ENCODE peak calls at places on chromosome 6, in seven cellular contexts. One of them, this sample, is unnamed.

GRCh38 chr6:31161216-31162126 is 3.1 kb downstream of the TCF19 start:
- DNase-seq in sigmoid colon: no peak
- DNase-seq in H1: no peak
- DNase-seq in esophagus muscularis mucosa: no peak
- DNase-seq in K562: no peak
- DNase-seq in A549: no peak
- DNase-seq in tibial nerve: no peak
- DNase-seq in this sample: no peak

GRCh38 chr6:52877168-52877567 is 32.3 kb downstream of the GSTA3 start:
- DNase-seq in sigmoid colon: no peak
- DNase-seq in H1: no peak
- DNase-seq in esophagus muscularis mucosa: no peak
- DNase-seq in K562: no peak
- DNase-seq in A549: peak
- DNase-seq in tibial nerve: no peak
- DNase-seq in this sample: no peak

GRCh38 chr6:16705403-16705993 is 55.8 kb downstream of the ATXN1 start:
- DNase-seq in sigmoid colon: no peak
- DNase-seq in H1: no peak
- DNase-seq in esophagus muscularis mucosa: no peak
- DNase-seq in K562: no peak
- DNase-seq in A549: no peak
- DNase-seq in tibial nerve: no peak
- DNase-seq in this sample: no peak

GRCh38 chr6:54981276-54981609 is 134.7 kb downstream of the FAM83B start:
- DNase-seq in sigmoid colon: no peak
- DNase-seq in H1: no peak
- DNase-seq in esophagus muscularis mucosa: no peak
- DNase-seq in K562: no peak
- DNase-seq in A549: no peak
- DNase-seq in tibial nerve: no peak
- DNase-seq in this sample: no peak

GRCh38 chr6:84457276-84457675 is 229.8 kb upstream of the CEP162 start:
- DNase-seq in sigmoid colon: no peak
- DNase-seq in H1: no peak
- DNase-seq in esophagus muscularis mucosa: no peak
- DNase-seq in K562: no peak
- DNase-seq in A549: no peak
- DNase-seq in tibial nerve: no peak
- DNase-seq in this sample: no peak

GRCh38 chr6:136201735-136202134 is 48.4 kb downstream of the MTFR2 start:
- DNase-seq in sigmoid colon: no peak
- DNase-seq in H1: no peak
- DNase-seq in esophagus muscularis mucosa: no peak
- DNase-seq in K562: no peak
- DNase-seq in A549: peak
- DNase-seq in tibial nerve: no peak
- DNase-seq in this sample: no peak

GRCh38 chr6:156589281-156589680 is 187.9 kb upstream of the ARID1B start:
- DNase-seq in sigmoid colon: no peak
- DNase-seq in H1: no peak
- DNase-seq in esophagus muscularis mucosa: peak
- DNase-seq in K562: no peak
- DNase-seq in A549: no peak
- DNase-seq in tibial nerve: no peak
- DNase-seq in this sample: no peak

GRCh38 chr6:26097268-26097875 is 10.1 kb downstream of the HFE start:
- DNase-seq in sigmoid colon: no peak
- DNase-seq in H1: peak
- DNase-seq in esophagus muscularis mucosa: no peak
- DNase-seq in K562: peak
- DNase-seq in A549: peak
- DNase-seq in tibial nerve: peak
- DNase-seq in this sample: peak

GRCh38 chr6:155310596-155310995 is 3.7 kb downstream of the TFB1M start:
- DNase-seq in sigmoid colon: no peak
- DNase-seq in H1: no peak
- DNase-seq in esophagus muscularis mucosa: no peak
- DNase-seq in K562: no peak
- DNase-seq in A549: no peak
- DNase-seq in tibial nerve: no peak
- DNase-seq in this sample: no peak

GRCh38 chr6:53301801-53302537 is 46.8 kb downstream of the ELOVL5 start:
- DNase-seq in sigmoid colon: no peak
- DNase-seq in H1: no peak
- DNase-seq in esophagus muscularis mucosa: no peak
- DNase-seq in K562: no peak
- DNase-seq in A549: no peak
- DNase-seq in tibial nerve: no peak
- DNase-seq in this sample: no peak

GRCh38 chr6:163420315-163420667 is 5.8 kb downstream of the QKI start:
- DNase-seq in sigmoid colon: no peak
- DNase-seq in H1: no peak
- DNase-seq in esophagus muscularis mucosa: no peak
- DNase-seq in K562: no peak
- DNase-seq in A549: no peak
- DNase-seq in tibial nerve: no peak
- DNase-seq in this sample: no peak

GRCh38 chr6:149233056-149233715 is 84.3 kb upstream of the TAB2 start:
- DNase-seq in sigmoid colon: no peak
- DNase-seq in H1: no peak
- DNase-seq in esophagus muscularis mucosa: no peak
- DNase-seq in K562: peak
- DNase-seq in A549: peak
- DNase-seq in tibial nerve: no peak
- DNase-seq in this sample: no peak

GRCh38 chr6:15457903-15458530 is 204.8 kb downstream of the DTNBP1 start:
- DNase-seq in sigmoid colon: no peak
- DNase-seq in H1: no peak
- DNase-seq in esophagus muscularis mucosa: no peak
- DNase-seq in K562: no peak
- DNase-seq in A549: no peak
- DNase-seq in tibial nerve: no peak
- DNase-seq in this sample: no peak

GRCh38 chr6:42428326-42429041 is 23.2 kb downstream of the TRERF1 start:
- DNase-seq in sigmoid colon: no peak
- DNase-seq in H1: peak
- DNase-seq in esophagus muscularis mucosa: no peak
- DNase-seq in K562: no peak
- DNase-seq in A549: no peak
- DNase-seq in tibial nerve: no peak
- DNase-seq in this sample: no peak

GRCh38 chr6:67880939-67881705 is 754.0 kb upstream of the ADGRB3 start:
- DNase-seq in sigmoid colon: no peak
- DNase-seq in H1: no peak
- DNase-seq in esophagus muscularis mucosa: no peak
- DNase-seq in K562: no peak
- DNase-seq in A549: no peak
- DNase-seq in tibial nerve: no peak
- DNase-seq in this sample: no peak

GRCh38 chr6:20693466-20694063 is 159.3 kb downstream of the CDKAL1 start:
- DNase-seq in sigmoid colon: no peak
- DNase-seq in H1: no peak
- DNase-seq in esophagus muscularis mucosa: no peak
- DNase-seq in K562: no peak
- DNase-seq in A549: no peak
- DNase-seq in tibial nerve: no peak
- DNase-seq in this sample: no peak

GRCh38 chr6:152671146-152671545 is 26.6 kb upstream of the MYCT1 start:
- DNase-seq in sigmoid colon: no peak
- DNase-seq in H1: no peak
- DNase-seq in esophagus muscularis mucosa: no peak
- DNase-seq in K562: no peak
- DNase-seq in A549: no peak
- DNase-seq in tibial nerve: no peak
- DNase-seq in this sample: no peak

GRCh38 chr6:2790588-2790987 is 25.4 kb downstream of the WRNIP1 start:
- DNase-seq in sigmoid colon: no peak
- DNase-seq in H1: no peak
- DNase-seq in esophagus muscularis mucosa: no peak
- DNase-seq in K562: no peak
- DNase-seq in A549: peak
- DNase-seq in tibial nerve: no peak
- DNase-seq in this sample: no peak

GRCh38 chr6:125944896-125945295 is 11.7 kb upstream of the HINT3 start:
- DNase-seq in sigmoid colon: no peak
- DNase-seq in H1: no peak
- DNase-seq in esophagus muscularis mucosa: no peak
- DNase-seq in K562: no peak
- DNase-seq in A549: no peak
- DNase-seq in tibial nerve: no peak
- DNase-seq in this sample: no peak
- TF ChIP-seq POLR2A in sigmoid colon: no peak
- TF ChIP-seq POLR2A in H1: no peak
- TF ChIP-seq POLR2A in esophagus muscularis mucosa: no peak
- TF ChIP-seq POLR2A in K562: no peak
- TF ChIP-seq POLR2A in A549: no peak
- TF ChIP-seq POLR2A in tibial nerve: no peak
- TF ChIP-seq POLR2A in this sample: no peak

GRCh38 chr6:27720607-27721580 is 191.3 kb downstream of the OR2B2 start:
- DNase-seq in sigmoid colon: no peak
- DNase-seq in H1: peak
- DNase-seq in esophagus muscularis mucosa: no peak
- DNase-seq in K562: peak
- DNase-seq in A549: peak
- DNase-seq in tibial nerve: no peak
- DNase-seq in this sample: no peak
- TF ChIP-seq CTCF in sigmoid colon: no peak
- TF ChIP-seq CTCF in H1: no peak
- TF ChIP-seq CTCF in esophagus muscularis mucosa: no peak
- TF ChIP-seq CTCF in K562: no peak
- TF ChIP-seq CTCF in A549: peak
- TF ChIP-seq CTCF in tibial nerve: no peak
- TF ChIP-seq CTCF in this sample: no peak

DNA sequence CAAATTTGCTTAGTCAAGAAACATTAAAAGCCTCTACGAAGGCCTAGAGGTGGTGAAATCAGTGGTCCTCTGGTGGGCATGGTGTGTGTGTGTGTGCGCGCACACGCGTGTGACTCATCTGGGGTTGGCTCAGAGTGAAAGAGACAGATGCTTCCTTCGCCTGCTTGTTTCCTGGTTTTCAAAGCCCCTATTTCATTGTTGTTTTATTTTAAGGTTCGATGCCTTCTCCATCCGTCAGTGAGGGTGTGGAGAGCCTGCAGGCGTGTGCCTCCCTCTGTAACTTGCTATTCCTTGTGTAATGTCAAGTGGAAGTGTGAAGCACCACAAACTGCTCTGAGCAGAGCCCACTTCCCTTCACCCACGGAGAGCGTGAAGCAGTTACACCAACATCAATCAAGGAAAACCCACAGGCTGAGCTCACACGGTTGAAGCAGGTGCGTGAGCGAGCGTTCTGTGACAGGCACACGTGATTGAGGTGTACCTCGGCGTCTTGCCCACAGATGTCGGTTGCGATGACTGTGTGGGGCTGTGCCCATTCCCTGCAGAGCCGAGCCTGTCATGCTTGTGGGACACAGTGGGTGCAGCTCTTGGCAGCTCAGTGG is 233.9 kb downstream of the PRL start:
- DNase-seq in sigmoid colon: no peak
- DNase-seq in H1: no peak
- DNase-seq in esophagus muscularis mucosa: no peak
- DNase-seq in K562: no peak
- DNase-seq in A549: no peak
- DNase-seq in tibial nerve: no peak
- DNase-seq in this sample: no peak
- TF ChIP-seq EP300 in sigmoid colon: no peak
- TF ChIP-seq EP300 in H1: no peak
- TF ChIP-seq EP300 in esophagus muscularis mucosa: no peak
- TF ChIP-seq EP300 in K562: no peak
- TF ChIP-seq EP300 in A549: no peak
- TF ChIP-seq EP300 in tibial nerve: peak
- TF ChIP-seq EP300 in this sample: no peak

GRCh38 chr6:45567879-45568278 is 190.1 kb upstream of the SUPT3H start:
- DNase-seq in sigmoid colon: no peak
- DNase-seq in H1: no peak
- DNase-seq in esophagus muscularis mucosa: peak
- DNase-seq in K562: no peak
- DNase-seq in A549: no peak
- DNase-seq in tibial nerve: no peak
- DNase-seq in this sample: no peak
- TF ChIP-seq POLR2A in sigmoid colon: no peak
- TF ChIP-seq POLR2A in H1: no peak
- TF ChIP-seq POLR2A in esophagus muscularis mucosa: no peak
- TF ChIP-seq POLR2A in K562: no peak
- TF ChIP-seq POLR2A in A549: no peak
- TF ChIP-seq POLR2A in tibial nerve: no peak
- TF ChIP-seq POLR2A in this sample: no peak

DNA sequence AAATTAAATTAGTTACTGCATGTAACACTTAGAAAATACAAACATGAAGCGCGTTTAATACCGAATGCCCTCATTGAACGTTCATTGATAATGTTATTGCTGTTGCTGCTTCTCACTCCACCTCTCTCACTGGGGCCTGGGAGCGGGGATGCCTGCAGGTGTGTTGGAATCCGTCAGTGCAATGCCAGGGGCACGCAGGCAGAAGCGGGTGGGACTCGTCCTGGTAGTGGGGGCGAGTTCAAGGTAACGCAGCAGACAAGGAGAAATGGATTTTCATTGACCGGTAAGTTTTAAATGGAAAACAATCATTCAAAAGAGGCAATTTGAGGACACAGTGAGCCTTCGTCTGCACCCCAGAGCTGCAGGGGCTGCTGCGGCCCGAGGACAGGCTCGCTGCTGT is 71.2 kb upstream of the AFDN start:
- DNase-seq in sigmoid colon: peak
- DNase-seq in H1: no peak
- DNase-seq in esophagus muscularis mucosa: no peak
- DNase-seq in K562: no peak
- DNase-seq in A549: no peak
- DNase-seq in tibial nerve: no peak
- DNase-seq in this sample: no peak
- TF ChIP-seq CTCF in sigmoid colon: no peak
- TF ChIP-seq CTCF in H1: no peak
- TF ChIP-seq CTCF in esophagus muscularis mucosa: no peak
- TF ChIP-seq CTCF in K562: no peak
- TF ChIP-seq CTCF in A549: no peak
- TF ChIP-seq CTCF in tibial nerve: no peak
- TF ChIP-seq CTCF in this sample: no peak

DNA sequence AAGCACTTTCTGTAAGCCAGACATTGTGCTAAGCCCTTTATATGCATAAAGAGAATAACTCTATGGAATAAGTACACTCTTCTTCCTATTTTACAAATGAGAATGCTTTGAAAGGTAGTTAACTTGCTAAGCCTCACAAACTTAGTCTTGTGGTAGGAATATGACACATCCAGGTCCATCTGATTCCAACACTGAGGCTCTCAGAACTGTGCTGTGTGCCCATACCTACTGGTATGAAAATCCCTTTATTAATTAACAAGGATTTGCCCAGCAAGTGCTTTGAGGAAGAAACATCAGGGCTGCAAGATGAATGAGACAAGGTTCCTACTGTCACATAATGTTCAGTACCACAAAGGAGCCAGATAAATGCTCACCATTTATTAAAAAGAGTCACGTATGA is 122.6 kb downstream of the TNFRSF21 start:
- DNase-seq in sigmoid colon: no peak
- DNase-seq in H1: no peak
- DNase-seq in esophagus muscularis mucosa: no peak
- DNase-seq in K562: no peak
- DNase-seq in A549: no peak
- DNase-seq in tibial nerve: no peak
- DNase-seq in this sample: no peak
- TF ChIP-seq EP300 in sigmoid colon: no peak
- TF ChIP-seq EP300 in H1: no peak
- TF ChIP-seq EP300 in esophagus muscularis mucosa: no peak
- TF ChIP-seq EP300 in K562: no peak
- TF ChIP-seq EP300 in A549: no peak
- TF ChIP-seq EP300 in tibial nerve: no peak
- TF ChIP-seq EP300 in this sample: no peak